ENCODE peak calls at places on chromosomes 1 and 21, in seven cellular contexts. J is IMR-90, Y is adrenal gland, I is mammary epithelial cell, W is right lobe of liver, Z is mucosa of descending colon, L is psoas muscle. D is an unnamed sample.

GRCh38 chr1:226736908-226737818 is 1.9 kb downstream of the ITPKB start:
- DNase-seq in J (peak; percentile 23), Y (peak; percentile 35), I (peak; percentile 10), W (no peak), Z (peak; percentile 57), L (peak; percentile 49), D (peak; percentile 19)

GRCh38 chr1:204929487-204930185 is 59.0 kb downstream of the NFASC start:
- DNase-seq in J (no peak), Y (no peak), I (no peak), W (no peak), Z (no peak), L (no peak), D (no peak)

GRCh38 chr1:6580588-6581270 is 935 bp downstream of the ZBTB48 start:
- DNase-seq in J (no peak), Y (peak; percentile 62), I (no peak), W (peak; percentile 84), Z (no peak), L (no peak), D (peak; percentile 70)

GRCh38 chr1:18352640-18353245 is 128.0 kb upstream of the KLHDC7A start:
- DNase-seq in J (no peak), Y (no peak), I (no peak), W (no peak), Z (peak; percentile 36), L (no peak), D (no peak)

GRCh38 chr1:205733438-205734175 is 16.4 kb downstream of the NUCKS1 start:
- DNase-seq in J (no peak), Y (no peak), I (no peak), W (no peak), Z (no peak), L (no peak), D (no peak)

GRCh38 chr1:150164224-150164623 is 14.5 kb downstream of the PLEKHO1 start:
- DNase-seq in J (no peak), Y (peak; percentile 43), I (no peak), W (no peak), Z (no peak), L (peak; percentile 32), D (no peak)

GRCh38 chr1:38826262-38826661 is 33.3 kb downstream of the RRAGC start:
- DNase-seq in J (no peak), Y (no peak), I (no peak), W (no peak), Z (no peak), L (no peak), D (no peak)

GRCh38 chr1:11326070-11326469 is 53.1 kb downstream of the UBIAD1 start:
- DNase-seq in J (no peak), Y (no peak), I (no peak), W (no peak), Z (no peak), L (no peak), D (no peak)

GRCh38 chr1:52692697-52693096 is 5.5 kb downstream of the COA7 start:
- DNase-seq in J (no peak), Y (no peak), I (no peak), W (no peak), Z (no peak), L (no peak), D (no peak)

GRCh38 chr1:198848206-198848605 is 209.4 kb downstream of the PTPRC start:
- DNase-seq in J (peak; percentile 10), Y (no peak), I (no peak), W (no peak), Z (no peak), L (no peak), D (no peak)

GRCh38 chr1:29503441-29503840 is 267.1 kb downstream of the PTPRU start:
- DNase-seq in J (no peak), Y (no peak), I (no peak), W (peak; percentile 8), Z (no peak), L (no peak), D (no peak)

GRCh38 chr1:41811978-41812852 is 106.5 kb downstream of the HIVEP3 start:
- DNase-seq in J (peak; percentile 92), Y (peak; percentile 45), I (peak; percentile 59), W (no peak), Z (peak; percentile 46), L (peak; percentile 46), D (peak; percentile 54)

GRCh38 chr1:1229770-1230169 is 2.0 kb downstream of the SDF4 start:
- DNase-seq in J (no peak), Y (no peak), I (no peak), W (no peak), Z (no peak), L (no peak), D (no peak)

GRCh38 chr21:21199342-21200102 is 201.3 kb downstream of the NCAM2 start:
- DNase-seq in J (no peak), Y (no peak), I (no peak), W (no peak), Z (no peak), L (no peak), D (no peak)

GRCh38 chr1:119617751-119618691 is 30.0 kb downstream of the ZNF697 start:
- DNase-seq in J (peak; percentile 17), Y (peak; percentile 72), I (no peak), W (no peak), Z (no peak), L (no peak), D (peak; percentile 61)

GRCh38 chr21:41283211-41283818 is 33.3 kb upstream of the FAM3B start:
- DNase-seq in J (peak; percentile 87), Y (peak; percentile 41), I (peak; percentile 69), W (peak; percentile 64), Z (no peak), L (no peak), D (peak; percentile 53)

GRCh38 chr1:246682231-246682895 is 41.8 kb upstream of the SCCPDH start:
- DNase-seq in J (no peak), Y (no peak), I (no peak), W (no peak), Z (no peak), L (no peak), D (no peak)

GRCh38 chr1:38834221-38834782 is 25.3 kb downstream of the RRAGC start:
- DNase-seq in J (peak; percentile 28), Y (no peak), I (no peak), W (no peak), Z (no peak), L (no peak), D (no peak)

GRCh38 chr1:59051007-59051406 is 245.9 kb upstream of the FGGY start:
- DNase-seq in J (no peak), Y (no peak), I (no peak), W (no peak), Z (no peak), L (no peak), D (no peak)

GRCh38 chr1:89739844-89740216 is 81.0 kb upstream of the LRRC8D start:
- DNase-seq in J (no peak), Y (no peak), I (no peak), W (no peak), Z (no peak), L (no peak), D (no peak)

GRCh38 chr1:169427081-169427611 is at the start of gene CCDC181:
- DNase-seq in J (peak; percentile 33), Y (peak; percentile 51), I (no peak), W (no peak), Z (no peak), L (peak; percentile 29), D (peak; percentile 69)

GRCh38 chr1:85109475-85109874 is 61.2 kb upstream of the MCOLN3 start:
- DNase-seq in J (peak; percentile 75), Y (peak; percentile 56), I (peak; percentile 35), W (peak; percentile 58), Z (peak; percentile 63), L (peak; percentile 27), D (peak; percentile 48)

GRCh38 chr1:156413310-156414246 is 44.6 kb downstream of the RHBG start:
- DNase-seq in J (no peak), Y (no peak), I (no peak), W (no peak), Z (no peak), L (no peak), D (no peak)

GRCh38 chr1:118871510-118872240 is 116.5 kb downstream of the TBX15 start:
- DNase-seq in J (no peak), Y (no peak), I (no peak), W (no peak), Z (no peak), L (no peak), D (no peak)

GRCh38 chr1:228008391-228009115 is 1.8 kb downstream of the WNT3A start:
- DNase-seq in J (no peak), Y (peak; percentile 2), I (no peak), W (no peak), Z (no peak), L (no peak), D (no peak)

GRCh38 chr1:32286763-32287162 is 5.1 kb upstream of the HDAC1 start:
- DNase-seq in J (no peak), Y (no peak), I (no peak), W (no peak), Z (no peak), L (no peak), D (no peak)

GRCh38 chr1:27001570-27002360 is 8.3 kb downstream of the TRNP1 start:
- DNase-seq in J (no peak), Y (peak; percentile 48), I (peak; percentile 94), W (peak; percentile 50), Z (no peak), L (peak; percentile 37), D (no peak)
- H3K4me1 ChIP-seq in J (peaks cover 47% of the 10 kb centered on the region), Y (no peaks in the 10 kb centered on the region), I (peaks cover 92% of the 10 kb centered on the region), W (no peaks in the 10 kb centered on the region), Z (peaks cover 3% of the 10 kb centered on the region), L (peaks cover 7% of the 10 kb centered on the region), D (peaks cover 14% of the 10 kb centered on the region)

GRCh38 chr1:189673223-189673622 is 804.4 kb downstream of the BRINP3 start:
- DNase-seq in J (no peak), Y (no peak), I (no peak), W (no peak), Z (no peak), L (no peak), D (no peak)
- TF ChIP-seq CTCF in J (no peak), Y (no peak), I (no peak), W (no peak), Z (no peak), L (no peak), D (no peak)

DNA sequence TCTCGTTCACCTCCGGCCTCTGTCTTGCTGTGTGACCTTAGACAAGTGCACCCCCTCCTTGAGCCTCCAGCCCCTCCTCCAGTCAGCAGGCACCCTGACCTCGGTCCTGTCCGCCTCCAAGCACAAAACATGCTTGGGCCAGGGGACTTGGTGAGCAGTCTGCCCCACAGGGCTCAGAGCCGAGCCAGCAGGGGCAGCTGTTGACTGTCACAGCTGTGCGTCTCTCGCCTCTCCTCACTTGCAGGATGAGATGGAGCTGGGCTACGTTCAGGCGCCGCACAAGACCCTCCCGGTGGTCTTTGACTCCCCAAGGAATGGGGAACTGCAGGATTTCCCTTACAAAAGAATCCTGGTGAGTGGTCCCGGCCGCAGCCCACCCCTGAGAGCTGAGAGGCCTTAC is 24.2 kb downstream of the PADI3 start:
- DNase-seq in J (no peak), Y (no peak), I (no peak), W (no peak), Z (peak; percentile 50), L (no peak), D (no peak)
- H3K4me1 ChIP-seq in J (no peaks in the 10 kb centered on the region), Y (no peaks in the 10 kb centered on the region), I (peaks cover 10% of the 10 kb centered on the region), W (no peaks in the 10 kb centered on the region), Z (peaks cover 7% of the 10 kb centered on the region), L (no peaks in the 10 kb centered on the region), D (peaks cover 2% of the 10 kb centered on the region)

GRCh38 chr1:201946224-201946908 is at the start of gene LMOD1:
- DNase-seq in J (peak; percentile 98), Y (peak; percentile 96), I (peak; percentile 57), W (peak; percentile 58), Z (peak; percentile 67), L (peak; percentile 85), D (peak; percentile 60)
- TF ChIP-seq CTCF in J (no peak), Y (no peak), I (no peak), W (no peak), Z (no peak), L (no peak), D (no peak)

D was measured in pancreas.